ENCODE peak calls at places on chromosomes 3 and 15, in four cellular contexts. One of them, this sample, is unnamed.
A peak's percentile ranks its signal among the peaks of the same experiment; 100 is the strongest.

GRCh38 chr15:63283126-63283525 is 5.7 kb downstream of the APH1B start:
- DNase-seq in GM03348: no peak
- DNase-seq in GM23248: no peak
- DNase-seq in body of pancreas: no peak
- DNase-seq in this sample: no peak

GRCh38 chr3:49123687-49124086 is 3.1 kb upstream of the USP19 start:
- DNase-seq in GM03348: no peak
- DNase-seq in GM23248: no peak
- DNase-seq in body of pancreas: no peak
- DNase-seq in this sample: no peak

GRCh38 chr3:54969652-54970051 is 41.8 kb upstream of the LRTM1 start:
- DNase-seq in GM03348: no peak
- DNase-seq in GM23248: no peak
- DNase-seq in body of pancreas: no peak
- DNase-seq in this sample: no peak

GRCh38 chr15:60379466-60380274 is 18.1 kb downstream of the ANXA2 start:
- DNase-seq in GM03348: peak; percentile 60
- DNase-seq in GM23248: peak; percentile 99
- DNase-seq in body of pancreas: no peak
- DNase-seq in this sample: no peak

GRCh38 chr3:189249987-189250386 is 78.2 kb downstream of the TPRG1 start:
- DNase-seq in GM03348: no peak
- DNase-seq in GM23248: no peak
- DNase-seq in body of pancreas: no peak
- DNase-seq in this sample: no peak

GRCh38 chr3:172099495-172099808 is 60.1 kb downstream of the FNDC3B start:
- DNase-seq in GM03348: no peak
- DNase-seq in GM23248: no peak
- DNase-seq in body of pancreas: no peak
- DNase-seq in this sample: no peak

GRCh38 chr3:192108820-192109219 is 618.5 kb downstream of the FGF12 start:
- DNase-seq in GM03348: no peak
- DNase-seq in GM23248: no peak
- DNase-seq in body of pancreas: no peak
- DNase-seq in this sample: no peak

GRCh38 chr15:71375934-71376333 is 260.7 kb downstream of the THSD4 start:
- DNase-seq in GM03348: no peak
- DNase-seq in GM23248: peak; percentile 47
- DNase-seq in body of pancreas: no peak
- DNase-seq in this sample: no peak

GRCh38 chr3:129358177-129359101 is 70.0 kb downstream of the EFCAB12 start:
- DNase-seq in GM03348: no peak
- DNase-seq in GM23248: no peak
- DNase-seq in body of pancreas: no peak
- DNase-seq in this sample: no peak

GRCh38 chr3:152126260-152126659 is 142.5 kb upstream of the MBNL1 start:
- DNase-seq in GM03348: peak; percentile 8
- DNase-seq in GM23248: peak; percentile 50
- DNase-seq in body of pancreas: no peak
- DNase-seq in this sample: no peak

GRCh38 chr3:127732879-127733350 is 60.2 kb downstream of the ABTB1 start:
- DNase-seq in GM03348: no peak
- DNase-seq in GM23248: no peak
- DNase-seq in body of pancreas: no peak
- DNase-seq in this sample: no peak

GRCh38 chr15:57377478-57377847 is 1.2 kb downstream of the CGNL1 start:
- DNase-seq in GM03348: no peak
- DNase-seq in GM23248: no peak
- DNase-seq in body of pancreas: no peak
- DNase-seq in this sample: no peak

GRCh38 chr3:188801393-188801792 is 370.4 kb upstream of the TPRG1 start:
- DNase-seq in GM03348: no peak
- DNase-seq in GM23248: peak; percentile 37
- DNase-seq in body of pancreas: no peak
- DNase-seq in this sample: no peak

GRCh38 chr15:73950479-73951043 is 24.3 kb downstream of the LOXL1 start:
- DNase-seq in GM03348: no peak
- DNase-seq in GM23248: peak; percentile 58
- DNase-seq in body of pancreas: no peak
- DNase-seq in this sample: no peak

GRCh38 chr3:177478170-177478859 is 281.0 kb upstream of the TBL1XR1 start:
- DNase-seq in GM03348: peak; percentile 80
- DNase-seq in GM23248: peak; percentile 96
- DNase-seq in body of pancreas: peak; percentile 28
- DNase-seq in this sample: no peak

GRCh38 chr3:41065340-41065739 is 134.0 kb upstream of the CTNNB1 start:
- DNase-seq in GM03348: no peak
- DNase-seq in GM23248: no peak
- DNase-seq in body of pancreas: no peak
- DNase-seq in this sample: no peak

GRCh38 chr15:61584410-61584809 is 355.3 kb upstream of the RORA start:
- DNase-seq in GM03348: no peak
- DNase-seq in GM23248: peak; percentile 15
- DNase-seq in body of pancreas: no peak
- DNase-seq in this sample: no peak

GRCh38 chr3:66241466-66241865 is 20.7 kb downstream of the SLC25A26 start:
- DNase-seq in GM03348: no peak
- DNase-seq in GM23248: no peak
- DNase-seq in body of pancreas: no peak
- DNase-seq in this sample: no peak

GRCh38 chr3:197811343-197811742 is 20.3 kb downstream of the LRCH3 start:
- DNase-seq in GM03348: peak; percentile 80
- DNase-seq in GM23248: peak; percentile 97
- DNase-seq in body of pancreas: no peak
- DNase-seq in this sample: no peak

This sample was measured in CD4-positive, alpha-beta T cell.